ENCODE peak calls at places on chromosomes 16 and 17, in four cellular contexts. E, J, H and V are unnamed samples.

GRCh38 chr17:27349540-27350021 is 55.7 kb downstream of the WSB1 start:
- DNase-seq in E (no peak), J (no peak), H (no peak), V (no peak)

GRCh38 chr16:56231-56927 is 2.8 kb downstream of the SNRNP25 start:
- DNase-seq in E (no peak), J (no peak), H (no peak), V (no peak)

GRCh38 chr17:77128895-77129567 is 11.7 kb upstream of the SEC14L1 start:
- DNase-seq in E (no peak), J (no peak), H (no peak), V (no peak)

GRCh38 chr16:29699324-29700219 is 20.6 kb downstream of the QPRT start:
- DNase-seq in E (no peak), J (no peak), H (no peak), V (no peak)

GRCh38 chr16:2664522-2665096 is 17.7 kb upstream of the KCTD5 start:
- DNase-seq in E (no peak), J (no peak), H (no peak), V (no peak)

GRCh38 chr17:35786941-35787432 is 8.5 kb downstream of the MMP28 start:
- DNase-seq in E (peak), J (no peak), H (no peak), V (no peak)

GRCh38 chr17:32323784-32324590 is 18.0 kb downstream of the C17orf75 start:
- DNase-seq in E (no peak), J (peak), H (no peak), V (peak)

GRCh38 chr16:73058616-73059409 is 10.9 kb upstream of the ZFHX3 start:
- DNase-seq in E (peak), J (peak), H (peak), V (no peak)

GRCh38 chr17:5892897-5893656 is 177.1 kb upstream of the WSCD1 start:
- DNase-seq in E (no peak), J (no peak), H (no peak), V (no peak)

GRCh38 chr17:7328840-7329359 is at the start of gene NEURL4:
- DNase-seq in E (peak), J (peak), H (no peak), V (peak)

GRCh38 chr16:73213761-73214480 is 166.0 kb upstream of the ZFHX3 start:
- DNase-seq in E (no peak), J (no peak), H (no peak), V (no peak)

GRCh38 chr16:73176577-73177013 is 128.7 kb upstream of the ZFHX3 start:
- DNase-seq in E (peak), J (no peak), H (no peak), V (peak)

GRCh38 chr17:70099884-70100283 is 24.9 kb downstream of the KCNJ16 start:
- DNase-seq in E (no peak), J (no peak), H (no peak), V (no peak)

GRCh38 chr16:18969050-18969854 is 14.5 kb upstream of the TMC7 start:
- DNase-seq in E (peak), J (peak), H (peak), V (peak)

GRCh38 chr16:27374794-27375499 is 27.0 kb upstream of the IL21R start:
- DNase-seq in E (peak), J (peak), H (peak), V (peak)

GRCh38 chr17:83194761-83195329 is 115.4 kb downstream of the METRNL start:
- DNase-seq in E (no peak), J (no peak), H (peak), V (no peak)

GRCh38 chr17:70394833-70395232 is 225.5 kb downstream of the KCNJ2 start:
- DNase-seq in E (no peak), J (no peak), H (no peak), V (no peak)

GRCh38 chr16:85667841-85668413 is 20.8 kb downstream of the GINS2 start:
- DNase-seq in E (no peak), J (no peak), H (no peak), V (no peak)

GRCh38 chr16:51085271-51085670 is 65.8 kb downstream of the SALL1 start:
- DNase-seq in E (no peak), J (no peak), H (no peak), V (no peak)

GRCh38 chr16:74760007-74760767 is 14.4 kb downstream of the FA2H start:
- DNase-seq in E (peak), J (no peak), H (no peak), V (no peak)

GRCh38 chr17:14559720-14560119 is 258.8 kb downstream of the HS3ST3B1 start:
- DNase-seq in E (no peak), J (no peak), H (no peak), V (no peak)

GRCh38 chr16:7315813-7316212 is 16.8 kb upstream of the RBFOX1 start:
- DNase-seq in E (no peak), J (no peak), H (no peak), V (no peak)

GRCh38 chr17:77905766-77906165 is 52.7 kb upstream of the TNRC6C start:
- DNase-seq in E (no peak), J (no peak), H (no peak), V (no peak)

GRCh38 chr17:79732246-79732645 is 1.5 kb downstream of the ENPP7 start:
- DNase-seq in E (no peak), J (no peak), H (no peak), V (no peak)

GRCh38 chr16:85248269-85248668 is 136.0 kb upstream of the CIBAR2 start:
- DNase-seq in E (no peak), J (no peak), H (no peak), V (no peak)

GRCh38 chr16:89257281-89257731 is 39.8 kb downstream of the ZNF778 start:
- DNase-seq in E (no peak), J (no peak), H (no peak), V (no peak)

GRCh38 chr17:76515291-76515949 is 14.2 kb upstream of the RHBDF2 start:
- DNase-seq in E (no peak), J (peak), H (no peak), V (no peak)

GRCh38 chr16:48720266-48720665 is 110.3 kb upstream of the N4BP1 start:
- DNase-seq in E (peak), J (peak), H (no peak), V (peak)

GRCh38 chr17:3033741-3034577 is 29.4 kb downstream of the OR1D5 start:
- DNase-seq in E (no peak), J (no peak), H (no peak), V (no peak)

GRCh38 chr17:27239046-27239445 is 54.9 kb upstream of the WSB1 start:
- DNase-seq in E (no peak), J (no peak), H (no peak), V (no peak)

GRCh38 chr17:30379303-30380105 is 777 bp downstream of the CPD start:
- DNase-seq in E (no peak), J (peak), H (peak), V (no peak)
- H3K27ac ChIP-seq in E (peak), J (peak), H (peak), V (peak)

GRCh38 chr17:73172252-73172651 is 7.4 kb downstream of the SSTR2 start:
- DNase-seq in E (no peak), J (no peak), H (no peak), V (no peak)
- TF ChIP-seq CTCF in E (no peak), J (no peak), H (no peak), V (no peak)

GRCh38 chr17:41338961-41339485 is 11.6 kb downstream of the KRT33A start:
- DNase-seq in E (no peak), J (peak), H (no peak), V (peak)
- H3K27ac ChIP-seq in E (no peak), J (no peak), H (no peak), V (no peak)

GRCh38 chr17:43760254-43760852 is 1.8 kb upstream of the SOST start:
- DNase-seq in E (peak), J (peak), H (peak), V (peak)
- TF ChIP-seq CTCF in E (peak), J (peak), H (peak), V (peak)

GRCh38 chr16:54582631-54583250 is 296.2 kb upstream of the IRX3 start:
- DNase-seq in E (no peak), J (no peak), H (no peak), V (no peak)
- H3K27ac ChIP-seq in E (no peak), J (no peak), H (no peak), V (no peak)

GRCh38 chr17:63622571-63623390 is 564 bp downstream of the MAP3K3 start:
- DNase-seq in E (peak), J (peak), H (peak), V (peak)

GRCh38 chr17:63626551-63627228 is 4.5 kb downstream of the MAP3K3 start:
- DNase-seq in E (no peak), J (no peak), H (no peak), V (no peak)

GRCh38 chr17:63621229-63621683 is 961 bp upstream of the MAP3K3 start:
- DNase-seq in E (no peak), J (no peak), H (no peak), V (peak)

GRCh38 chr17:63623786-63624185 is 1.6 kb downstream of the MAP3K3 start:
- DNase-seq in E (no peak), J (no peak), H (no peak), V (no peak)

GRCh38 chr17:63621684-63622570 is at the start of gene MAP3K3:
- DNase-seq in E (peak), J (peak), H (peak), V (peak)
- TF ChIP-seq CTCF in E (no peak), J (peak), H (peak), V (no peak)

GRCh38 chr17:43482103-43483012 is 1.4 kb upstream of the DHX8 start:
- DNase-seq in E (no peak), J (no peak), H (no peak), V (no peak)

GRCh38 chr17:43475494-43476089 is 8.2 kb upstream of the DHX8 start:
- DNase-seq in E (no peak), J (no peak), H (no peak), V (no peak)

GRCh38 chr17:43479948-43480347 is 3.8 kb upstream of the DHX8 start:
- DNase-seq in E (no peak), J (no peak), H (no peak), V (no peak)

GRCh38 chr17:43483674-43484551 is at the start of gene DHX8:
- DNase-seq in E (peak), J (peak), H (peak), V (peak)

GRCh38 chr17:43477832-43478634 is 5.7 kb upstream of the DHX8 start:
- DNase-seq in E (no peak), J (no peak), H (no peak), V (no peak)
- H3K27ac ChIP-seq in E (no peak), J (no peak), H (peak), V (peak)